ENCODE peak calls at places on chromosomes 5 and 9, in eight cellular contexts. One of them, this sample, is unnamed.

GRCh38 chr5:172641359-172642045 is 439 bp downstream of the NEURL1B start:
- DNase-seq in IMR-90: no peak
- DNase-seq in cardiac fibroblast: no peak
- DNase-seq in GM23338: peak
- DNase-seq in fibroblast of the aortic adventitia: no peak
- DNase-seq in AG04450: no peak
- DNase-seq in BJ: no peak
- DNase-seq in fibroblast of lung: no peak
- DNase-seq in this sample: no peak

GRCh38 chr5:104815212-104815611 is 1252.6 kb upstream of the NUDT12 start:
- DNase-seq in IMR-90: no peak
- DNase-seq in cardiac fibroblast: no peak
- DNase-seq in GM23338: no peak
- DNase-seq in fibroblast of the aortic adventitia: no peak
- DNase-seq in AG04450: no peak
- DNase-seq in BJ: no peak
- DNase-seq in fibroblast of lung: no peak
- DNase-seq in this sample: no peak

GRCh38 chr5:147508711-147509040 is 1.2 kb downstream of the DPYSL3 start:
- DNase-seq in IMR-90: peak
- DNase-seq in cardiac fibroblast: no peak
- DNase-seq in GM23338: no peak
- DNase-seq in fibroblast of the aortic adventitia: peak
- DNase-seq in AG04450: no peak
- DNase-seq in BJ: no peak
- DNase-seq in fibroblast of lung: peak
- DNase-seq in this sample: no peak

GRCh38 chr9:17005085-17005484 is 129.8 kb upstream of the CNTLN start:
- DNase-seq in IMR-90: peak
- DNase-seq in cardiac fibroblast: peak
- DNase-seq in GM23338: peak
- DNase-seq in fibroblast of the aortic adventitia: peak
- DNase-seq in AG04450: peak
- DNase-seq in BJ: no peak
- DNase-seq in fibroblast of lung: peak
- DNase-seq in this sample: peak

GRCh38 chr5:464843-465590 is 22.0 kb downstream of the EXOC3 start:
- DNase-seq in IMR-90: no peak
- DNase-seq in cardiac fibroblast: no peak
- DNase-seq in GM23338: no peak
- DNase-seq in fibroblast of the aortic adventitia: no peak
- DNase-seq in AG04450: no peak
- DNase-seq in BJ: no peak
- DNase-seq in fibroblast of lung: no peak
- DNase-seq in this sample: no peak

GRCh38 chr9:135198889-135199288 is 111.4 kb downstream of the OLFM1 start:
- DNase-seq in IMR-90: no peak
- DNase-seq in cardiac fibroblast: no peak
- DNase-seq in GM23338: peak
- DNase-seq in fibroblast of the aortic adventitia: no peak
- DNase-seq in AG04450: no peak
- DNase-seq in BJ: no peak
- DNase-seq in fibroblast of lung: no peak
- DNase-seq in this sample: no peak

GRCh38 chr5:160213537-160213936 is 15.8 kb upstream of the FABP6 start:
- DNase-seq in IMR-90: peak
- DNase-seq in cardiac fibroblast: no peak
- DNase-seq in GM23338: no peak
- DNase-seq in fibroblast of the aortic adventitia: no peak
- DNase-seq in AG04450: no peak
- DNase-seq in BJ: no peak
- DNase-seq in fibroblast of lung: no peak
- DNase-seq in this sample: peak

GRCh38 chr5:1334831-1335539 is 9.9 kb downstream of the CLPTM1L start:
- DNase-seq in IMR-90: no peak
- DNase-seq in cardiac fibroblast: no peak
- DNase-seq in GM23338: no peak
- DNase-seq in fibroblast of the aortic adventitia: no peak
- DNase-seq in AG04450: no peak
- DNase-seq in BJ: no peak
- DNase-seq in fibroblast of lung: no peak
- DNase-seq in this sample: no peak

GRCh38 chr9:137306546-137307254 is 4.6 kb upstream of the NRARP start:
- DNase-seq in IMR-90: no peak
- DNase-seq in cardiac fibroblast: no peak
- DNase-seq in GM23338: no peak
- DNase-seq in fibroblast of the aortic adventitia: no peak
- DNase-seq in AG04450: no peak
- DNase-seq in BJ: no peak
- DNase-seq in fibroblast of lung: no peak
- DNase-seq in this sample: no peak

GRCh38 chr5:82684153-82684552 is 393.0 kb downstream of the TMEM167A start:
- DNase-seq in IMR-90: no peak
- DNase-seq in cardiac fibroblast: no peak
- DNase-seq in GM23338: no peak
- DNase-seq in fibroblast of the aortic adventitia: no peak
- DNase-seq in AG04450: no peak
- DNase-seq in BJ: no peak
- DNase-seq in fibroblast of lung: no peak
- DNase-seq in this sample: no peak

GRCh38 chr5:126865299-126865698 is 88.4 kb downstream of the LMNB1 start:
- DNase-seq in IMR-90: peak
- DNase-seq in cardiac fibroblast: peak
- DNase-seq in GM23338: no peak
- DNase-seq in fibroblast of the aortic adventitia: peak
- DNase-seq in AG04450: peak
- DNase-seq in BJ: peak
- DNase-seq in fibroblast of lung: peak
- DNase-seq in this sample: peak

GRCh38 chr5:126866837-126867236 is 89.9 kb downstream of the LMNB1 start:
- DNase-seq in IMR-90: no peak
- DNase-seq in cardiac fibroblast: peak
- DNase-seq in GM23338: no peak
- DNase-seq in fibroblast of the aortic adventitia: no peak
- DNase-seq in AG04450: no peak
- DNase-seq in BJ: no peak
- DNase-seq in fibroblast of lung: no peak
- DNase-seq in this sample: no peak

GRCh38 chr5:126863402-126863801 is 86.5 kb downstream of the LMNB1 start:
- DNase-seq in IMR-90: no peak
- DNase-seq in cardiac fibroblast: no peak
- DNase-seq in GM23338: no peak
- DNase-seq in fibroblast of the aortic adventitia: no peak
- DNase-seq in AG04450: no peak
- DNase-seq in BJ: no peak
- DNase-seq in fibroblast of lung: no peak
- DNase-seq in this sample: no peak

GRCh38 chr5:126867237-126867636 is 90.3 kb downstream of the LMNB1 start:
- DNase-seq in IMR-90: no peak
- DNase-seq in cardiac fibroblast: no peak
- DNase-seq in GM23338: no peak
- DNase-seq in fibroblast of the aortic adventitia: no peak
- DNase-seq in AG04450: no peak
- DNase-seq in BJ: no peak
- DNase-seq in fibroblast of lung: no peak
- DNase-seq in this sample: no peak

GRCh38 chr5:126864042-126864688 is 87.2 kb downstream of the LMNB1 start:
- DNase-seq in IMR-90: no peak
- DNase-seq in cardiac fibroblast: no peak
- DNase-seq in GM23338: peak
- DNase-seq in fibroblast of the aortic adventitia: no peak
- DNase-seq in AG04450: no peak
- DNase-seq in BJ: no peak
- DNase-seq in fibroblast of lung: no peak
- DNase-seq in this sample: no peak
- TF ChIP-seq CTCF in IMR-90: no peak
- TF ChIP-seq CTCF in cardiac fibroblast: no peak
- TF ChIP-seq CTCF in GM23338: no peak
- TF ChIP-seq CTCF in fibroblast of the aortic adventitia: no peak
- TF ChIP-seq CTCF in AG04450: no peak
- TF ChIP-seq CTCF in BJ: no peak
- TF ChIP-seq CTCF in fibroblast of lung: no peak
- TF ChIP-seq CTCF in this sample: no peak

GRCh38 chr5:115526604-115527003 is 18.0 kb downstream of the FEM1C start:
- DNase-seq in IMR-90: no peak
- DNase-seq in cardiac fibroblast: no peak
- DNase-seq in GM23338: no peak
- DNase-seq in fibroblast of the aortic adventitia: no peak
- DNase-seq in AG04450: no peak
- DNase-seq in BJ: no peak
- DNase-seq in fibroblast of lung: no peak
- DNase-seq in this sample: no peak
- H3K4me3 ChIP-seq in IMR-90: no peak
- H3K4me3 ChIP-seq in cardiac fibroblast: no peak
- H3K4me3 ChIP-seq in GM23338: no peak
- H3K4me3 ChIP-seq in fibroblast of the aortic adventitia: no peak
- H3K4me3 ChIP-seq in AG04450: no peak
- H3K4me3 ChIP-seq in BJ: no peak
- H3K4me3 ChIP-seq in fibroblast of lung: no peak
- H3K4me3 ChIP-seq in this sample: no peak

GRCh38 chr9:88724241-88724805 is 189.3 kb downstream of the NXNL2 start:
- DNase-seq in IMR-90: no peak
- DNase-seq in cardiac fibroblast: peak
- DNase-seq in GM23338: no peak
- DNase-seq in fibroblast of the aortic adventitia: no peak
- DNase-seq in AG04450: no peak
- DNase-seq in BJ: no peak
- DNase-seq in fibroblast of lung: no peak
- DNase-seq in this sample: no peak

GRCh38 chr9:88723751-88724150 is 188.8 kb downstream of the NXNL2 start:
- DNase-seq in IMR-90: no peak
- DNase-seq in cardiac fibroblast: no peak
- DNase-seq in GM23338: no peak
- DNase-seq in fibroblast of the aortic adventitia: no peak
- DNase-seq in AG04450: no peak
- DNase-seq in BJ: no peak
- DNase-seq in fibroblast of lung: no peak
- DNase-seq in this sample: no peak

GRCh38 chr9:88721528-88722279 is 186.7 kb downstream of the NXNL2 start:
- DNase-seq in IMR-90: no peak
- DNase-seq in cardiac fibroblast: no peak
- DNase-seq in GM23338: no peak
- DNase-seq in fibroblast of the aortic adventitia: no peak
- DNase-seq in AG04450: no peak
- DNase-seq in BJ: no peak
- DNase-seq in fibroblast of lung: no peak
- DNase-seq in this sample: no peak

GRCh38 chr9:88721028-88721427 is 186.1 kb downstream of the NXNL2 start:
- DNase-seq in IMR-90: no peak
- DNase-seq in cardiac fibroblast: no peak
- DNase-seq in GM23338: no peak
- DNase-seq in fibroblast of the aortic adventitia: no peak
- DNase-seq in AG04450: no peak
- DNase-seq in BJ: no peak
- DNase-seq in fibroblast of lung: peak
- DNase-seq in this sample: peak

DNA sequence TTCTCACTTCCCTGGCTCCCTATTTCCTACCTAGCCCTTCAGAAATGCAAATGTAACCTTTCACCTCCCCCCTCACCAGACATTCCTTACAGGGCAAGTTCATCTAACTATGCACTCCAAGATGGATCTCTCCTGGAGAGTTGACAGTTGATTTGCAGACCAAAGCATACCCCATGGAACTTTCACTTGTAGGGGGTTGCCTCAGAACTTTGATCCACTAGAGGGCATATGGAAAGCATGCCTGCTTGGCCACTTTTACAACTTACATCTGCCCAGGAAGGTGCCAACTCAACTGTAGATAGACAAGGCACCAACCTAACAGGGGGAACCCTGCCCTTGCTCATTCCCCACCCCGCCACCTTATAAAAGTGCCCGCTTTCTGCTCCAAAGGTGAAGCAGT is 187.8 kb downstream of the NXNL2 start:
- DNase-seq in IMR-90: peak
- DNase-seq in cardiac fibroblast: peak
- DNase-seq in GM23338: peak
- DNase-seq in fibroblast of the aortic adventitia: peak
- DNase-seq in AG04450: no peak
- DNase-seq in BJ: no peak
- DNase-seq in fibroblast of lung: peak
- DNase-seq in this sample: no peak
- TF ChIP-seq CTCF in IMR-90: peak
- TF ChIP-seq CTCF in cardiac fibroblast: peak
- TF ChIP-seq CTCF in GM23338: peak
- TF ChIP-seq CTCF in fibroblast of the aortic adventitia: peak
- TF ChIP-seq CTCF in AG04450: peak
- TF ChIP-seq CTCF in BJ: peak
- TF ChIP-seq CTCF in fibroblast of lung: peak
- TF ChIP-seq CTCF in this sample: peak

GRCh38 chr5:135398160-135398854 is 724 bp downstream of the MACROH2A1 start:
- DNase-seq in IMR-90: no peak
- DNase-seq in cardiac fibroblast: no peak
- DNase-seq in GM23338: peak
- DNase-seq in fibroblast of the aortic adventitia: no peak
- DNase-seq in AG04450: no peak
- DNase-seq in BJ: no peak
- DNase-seq in fibroblast of lung: peak
- DNase-seq in this sample: no peak

GRCh38 chr5:135394095-135394494 is 4.9 kb downstream of the MACROH2A1 start:
- DNase-seq in IMR-90: no peak
- DNase-seq in cardiac fibroblast: no peak
- DNase-seq in GM23338: no peak
- DNase-seq in fibroblast of the aortic adventitia: no peak
- DNase-seq in AG04450: no peak
- DNase-seq in BJ: no peak
- DNase-seq in fibroblast of lung: no peak
- DNase-seq in this sample: no peak

GRCh38 chr5:135395451-135395850 is 3.6 kb downstream of the MACROH2A1 start:
- DNase-seq in IMR-90: no peak
- DNase-seq in cardiac fibroblast: no peak
- DNase-seq in GM23338: no peak
- DNase-seq in fibroblast of the aortic adventitia: no peak
- DNase-seq in AG04450: no peak
- DNase-seq in BJ: no peak
- DNase-seq in fibroblast of lung: no peak
- DNase-seq in this sample: no peak

GRCh38 chr5:135398855-135399837 is at the start of gene MACROH2A1:
- DNase-seq in IMR-90: peak
- DNase-seq in cardiac fibroblast: peak
- DNase-seq in GM23338: peak
- DNase-seq in fibroblast of the aortic adventitia: peak
- DNase-seq in AG04450: no peak
- DNase-seq in BJ: no peak
- DNase-seq in fibroblast of lung: peak
- DNase-seq in this sample: peak

DNA sequence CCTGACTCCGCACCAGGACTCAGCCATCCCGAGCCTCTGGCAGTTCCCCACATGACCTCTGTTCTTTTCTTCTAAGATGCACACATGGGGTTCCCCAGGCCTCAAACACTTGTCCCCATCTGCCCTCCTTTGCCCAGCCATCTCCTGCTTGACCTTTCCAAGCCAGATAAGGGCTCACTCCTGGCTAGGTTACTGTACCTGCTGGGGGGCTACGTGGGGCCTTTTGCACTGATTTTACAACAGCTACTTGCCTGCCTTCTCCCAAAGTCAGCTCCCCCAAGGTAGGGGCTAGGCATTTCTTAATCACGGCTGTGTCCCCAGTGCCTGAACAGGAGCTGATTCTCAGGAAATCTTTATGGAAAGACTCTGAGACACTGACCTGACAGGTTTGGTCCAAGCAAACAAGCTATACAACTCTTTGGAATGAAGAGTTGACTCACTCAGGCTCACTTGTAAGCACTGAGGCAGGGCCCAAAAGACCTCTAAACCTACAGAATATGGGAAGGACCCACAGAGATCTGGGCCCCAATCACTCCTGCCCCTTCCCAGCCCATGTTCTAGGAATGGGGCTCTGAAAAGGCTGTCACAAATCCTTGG is 2.5 kb downstream of the MACROH2A1 start:
- DNase-seq in IMR-90: no peak
- DNase-seq in cardiac fibroblast: no peak
- DNase-seq in GM23338: no peak
- DNase-seq in fibroblast of the aortic adventitia: no peak
- DNase-seq in AG04450: no peak
- DNase-seq in BJ: no peak
- DNase-seq in fibroblast of lung: no peak
- DNase-seq in this sample: no peak
- H3K4me3 ChIP-seq in IMR-90: no peak
- H3K4me3 ChIP-seq in cardiac fibroblast: no peak
- H3K4me3 ChIP-seq in GM23338: no peak
- H3K4me3 ChIP-seq in fibroblast of the aortic adventitia: no peak
- H3K4me3 ChIP-seq in AG04450: no peak
- H3K4me3 ChIP-seq in BJ: no peak
- H3K4me3 ChIP-seq in fibroblast of lung: no peak
- H3K4me3 ChIP-seq in this sample: no peak

This sample was measured in fibroblast of mammary gland.